ENCODE peak calls at places on chromosomes 11 and 22, in ten cellular contexts. P, Q, J, S, R, K, Y, H, M and L are unnamed samples.

GRCh38 chr11:78395597-78395996 is 22.0 kb downstream of the GAB2 start:
- DNase-seq in P (no peak), Q (no peak), J (no peak), S (no peak), R (no peak), K (no peak), Y (no peak), H (no peak), M (no peak), L (no peak)

GRCh38 chr11:126282361-126282741 is 542 bp upstream of the TIRAP start:
- DNase-seq in P (peak), Q (peak), J (peak), S (peak), R (peak), K (peak), Y (no peak), H (no peak), M (peak), L (no peak)

GRCh38 chr11:110279881-110280280 is 16.5 kb downstream of the RDX start:
- DNase-seq in P (no peak), Q (no peak), J (no peak), S (no peak), R (no peak), K (no peak), Y (no peak), H (no peak), M (no peak), L (no peak)

GRCh38 chr11:35491231-35491871 is 34.1 kb downstream of the PAMR1 start:
- DNase-seq in P (no peak), Q (no peak), J (no peak), S (no peak), R (no peak), K (peak), Y (peak), H (no peak), M (no peak), L (peak)

GRCh38 chr11:61910473-61911123 is 6.8 kb downstream of the RAB3IL1 start:
- DNase-seq in P (no peak), Q (peak), J (no peak), S (no peak), R (peak), K (no peak), Y (no peak), H (peak), M (peak), L (no peak)

GRCh38 chr11:94787798-94788197 is 19.6 kb downstream of the AMOTL1 start:
- DNase-seq in P (no peak), Q (no peak), J (no peak), S (no peak), R (no peak), K (no peak), Y (no peak), H (no peak), M (peak), L (no peak)

GRCh38 chr11:70668204-70669202 is 270.2 kb downstream of the CTTN start:
- DNase-seq in P (no peak), Q (no peak), J (no peak), S (no peak), R (no peak), K (no peak), Y (no peak), H (peak), M (no peak), L (no peak)

GRCh38 chr11:72236774-72237111 is 7.2 kb downstream of the PHOX2A start:
- DNase-seq in P (no peak), Q (no peak), J (no peak), S (no peak), R (no peak), K (no peak), Y (no peak), H (no peak), M (no peak), L (no peak)

GRCh38 chr11:31968774-31969433 is 122.0 kb upstream of the RCN1 start:
- DNase-seq in P (no peak), Q (no peak), J (no peak), S (no peak), R (no peak), K (peak), Y (peak), H (no peak), M (peak), L (peak)

GRCh38 chr11:59418151-59418550 is 8.1 kb downstream of the OR5A2 start:
- DNase-seq in P (no peak), Q (no peak), J (no peak), S (no peak), R (no peak), K (no peak), Y (no peak), H (no peak), M (no peak), L (no peak)

GRCh38 chr11:2398664-2399355 is 1.7 kb upstream of the TSSC4 start:
- DNase-seq in P (no peak), Q (no peak), J (no peak), S (no peak), R (no peak), K (no peak), Y (no peak), H (no peak), M (no peak), L (no peak)

GRCh38 chr22:31491218-31491962 is 1.7 kb upstream of the EIF4ENIF1 start:
- DNase-seq in P (no peak), Q (no peak), J (no peak), S (no peak), R (no peak), K (no peak), Y (no peak), H (no peak), M (no peak), L (no peak)

GRCh38 chr11:126920833-126921232 is 79.7 kb downstream of the KIRREL3 start:
- DNase-seq in P (no peak), Q (no peak), J (no peak), S (no peak), R (no peak), K (no peak), Y (no peak), H (no peak), M (no peak), L (no peak)

GRCh38 chr22:30923168-30923900 is 45.2 kb downstream of the MORC2 start:
- DNase-seq in P (no peak), Q (no peak), J (no peak), S (no peak), R (no peak), K (no peak), Y (no peak), H (no peak), M (no peak), L (no peak)

GRCh38 chr11:26753738-26754504 is 32.1 kb upstream of the SLC5A12 start:
- DNase-seq in P (peak), Q (no peak), J (peak), S (peak), R (no peak), K (peak), Y (peak), H (no peak), M (peak), L (peak)

GRCh38 chr11:14021738-14022137 is 59.2 kb downstream of the SPON1 start:
- DNase-seq in P (no peak), Q (no peak), J (no peak), S (no peak), R (no peak), K (no peak), Y (no peak), H (no peak), M (no peak), L (no peak)

GRCh38 chr11:134063991-134064747 is 4.7 kb upstream of the JAM3 start:
- DNase-seq in P (no peak), Q (no peak), J (no peak), S (no peak), R (no peak), K (no peak), Y (no peak), H (no peak), M (no peak), L (no peak)

GRCh38 chr11:77113382-77114088 is 10.9 kb downstream of the OMP start:
- DNase-seq in P (peak), Q (no peak), J (peak), S (no peak), R (no peak), K (peak), Y (no peak), H (no peak), M (no peak), L (no peak)

GRCh38 chr11:35986958-35987357 is 43.1 kb downstream of the LDLRAD3 start:
- DNase-seq in P (no peak), Q (no peak), J (no peak), S (no peak), R (no peak), K (peak), Y (no peak), H (no peak), M (no peak), L (no peak)

GRCh38 chr11:33135216-33135615 is 26.1 kb downstream of the CSTF3 start:
- DNase-seq in P (no peak), Q (no peak), J (peak), S (no peak), R (no peak), K (peak), Y (peak), H (no peak), M (no peak), L (peak)

GRCh38 chr11:109960831-109961230 is 132.4 kb upstream of the ZC3H12C start:
- DNase-seq in P (no peak), Q (no peak), J (no peak), S (no peak), R (no peak), K (peak), Y (peak), H (no peak), M (peak), L (peak)

DNA sequence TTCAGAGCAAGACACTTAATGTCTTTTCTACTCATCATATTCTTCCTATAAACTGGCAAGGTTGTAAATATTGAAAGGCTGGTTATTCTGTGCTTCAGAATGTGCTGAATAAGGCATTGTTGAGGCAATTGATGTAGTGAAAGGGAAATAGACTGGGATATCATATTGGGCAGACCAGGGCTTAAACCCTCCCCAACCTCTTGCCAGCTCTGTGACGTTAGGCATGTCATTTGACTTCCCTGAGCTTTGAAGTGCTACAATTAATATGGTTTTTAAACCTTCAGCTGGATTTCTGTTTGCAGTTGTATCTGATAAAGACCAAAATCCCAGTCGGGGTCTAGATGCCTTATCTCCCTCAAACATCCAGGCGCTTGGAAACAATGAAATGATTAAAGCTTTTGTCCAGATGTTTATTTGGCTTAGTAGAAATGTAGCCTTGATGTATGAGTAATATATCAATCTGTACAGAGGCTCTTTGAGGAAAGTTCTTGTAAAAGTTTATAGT is 208.1 kb downstream of the DBX1 start:
- DNase-seq in P (no peak), Q (no peak), J (no peak), S (no peak), R (no peak), K (no peak), Y (no peak), H (no peak), M (no peak), L (no peak)
- H3K4me3 ChIP-seq in P (no peak), Q (no peak), J (no peak), S (no peak), R (no peak), K (no peak), Y (no peak), H (no peak), M (no peak), L (no peak)

GRCh38 chr11:80155412-80156017 is 714.7 kb upstream of the TENM4 start:
- DNase-seq in P (no peak), Q (no peak), J (peak), S (no peak), R (no peak), K (peak), Y (no peak), H (no peak), M (no peak), L (no peak)
- TF ChIP-seq CTCF in P (peak), Q (peak), J (peak), S (peak), R (peak), K (peak), Y (peak), H (peak), M (peak), L (peak)

GRCh38 chr22:20021196-20022181 is 579 bp downstream of the TANGO2 start:
- DNase-seq in P (peak), Q (no peak), J (peak), S (peak), R (peak), K (peak), Y (peak), H (peak), M (peak), L (peak)

GRCh38 chr22:20024225-20025087 is 3.5 kb downstream of the TANGO2 start:
- DNase-seq in P (no peak), Q (peak), J (no peak), S (peak), R (no peak), K (no peak), Y (no peak), H (no peak), M (no peak), L (no peak)

GRCh38 chr22:20023214-20023613 is 2.3 kb downstream of the TANGO2 start:
- DNase-seq in P (no peak), Q (no peak), J (no peak), S (no peak), R (no peak), K (no peak), Y (no peak), H (no peak), M (no peak), L (no peak)

GRCh38 chr22:20020533-20021195 is at the start of gene TANGO2:
- DNase-seq in P (peak), Q (peak), J (peak), S (peak), R (peak), K (peak), Y (peak), H (peak), M (peak), L (peak)

DNA sequence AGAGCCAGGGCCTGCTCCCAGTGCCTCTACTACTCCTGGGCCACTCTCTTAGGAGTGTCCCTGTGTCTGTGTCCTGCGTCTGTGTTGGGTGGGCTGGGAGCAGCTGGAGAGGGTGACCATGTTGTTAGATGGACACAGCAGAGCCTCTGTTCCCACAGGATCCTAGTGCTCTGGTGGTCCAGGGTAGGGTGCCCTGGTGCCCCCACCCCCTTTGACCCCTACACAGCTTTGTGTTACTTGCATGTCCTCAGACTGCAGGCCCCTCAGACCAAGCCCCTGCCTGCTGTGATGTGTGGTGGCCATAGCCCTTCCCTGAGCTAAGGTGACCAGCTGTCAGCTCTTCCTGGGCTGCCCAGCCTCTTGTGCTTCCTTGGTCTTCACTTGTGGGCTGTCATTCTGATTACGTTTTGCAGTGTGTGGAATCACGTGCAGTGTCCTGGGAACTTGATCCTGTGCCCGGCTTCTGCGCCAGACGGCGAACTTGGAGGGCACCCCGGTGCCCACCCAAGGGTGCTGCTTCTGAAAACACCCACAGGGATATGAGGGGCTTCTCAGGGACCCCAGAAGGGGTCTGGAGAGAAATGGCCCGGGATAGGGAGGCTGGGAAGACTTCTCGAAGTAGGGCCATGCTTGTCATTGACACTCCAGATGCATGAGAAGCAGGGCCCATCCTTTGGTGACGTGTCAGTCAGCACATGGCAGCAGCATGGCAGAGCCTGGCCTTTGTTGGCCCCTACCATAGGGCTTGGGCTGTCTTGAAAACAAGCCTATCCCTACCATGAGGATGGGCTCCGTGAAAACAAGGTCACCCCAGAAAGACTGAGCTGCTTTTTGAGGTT is 1.5 kb downstream of the TANGO2 start:
- DNase-seq in P (no peak), Q (no peak), J (no peak), S (no peak), R (no peak), K (no peak), Y (no peak), H (no peak), M (no peak), L (no peak)
- H3K4me3 ChIP-seq in P (peak), Q (peak), J (no peak), S (peak), R (peak), K (peak), Y (peak), H (peak), M (no peak), L (peak)

GRCh38 chr11:46306296-46306853 is 28.9 kb downstream of the CREB3L1 start:
- DNase-seq in P (no peak), Q (no peak), J (no peak), S (no peak), R (no peak), K (peak), Y (no peak), H (no peak), M (no peak), L (no peak)

GRCh38 chr11:46304605-46305004 is 27.1 kb downstream of the CREB3L1 start:
- DNase-seq in P (no peak), Q (no peak), J (no peak), S (no peak), R (no peak), K (no peak), Y (no peak), H (no peak), M (no peak), L (no peak)

GRCh38 chr11:46302866-46303265 is 25.4 kb downstream of the CREB3L1 start:
- DNase-seq in P (no peak), Q (no peak), J (no peak), S (no peak), R (no peak), K (no peak), Y (no peak), H (no peak), M (no peak), L (no peak)

GRCh38 chr11:46307369-46307768 is 29.9 kb downstream of the CREB3L1 start:
- DNase-seq in P (no peak), Q (no peak), J (no peak), S (no peak), R (no peak), K (no peak), Y (no peak), H (no peak), M (no peak), L (no peak)

DNA sequence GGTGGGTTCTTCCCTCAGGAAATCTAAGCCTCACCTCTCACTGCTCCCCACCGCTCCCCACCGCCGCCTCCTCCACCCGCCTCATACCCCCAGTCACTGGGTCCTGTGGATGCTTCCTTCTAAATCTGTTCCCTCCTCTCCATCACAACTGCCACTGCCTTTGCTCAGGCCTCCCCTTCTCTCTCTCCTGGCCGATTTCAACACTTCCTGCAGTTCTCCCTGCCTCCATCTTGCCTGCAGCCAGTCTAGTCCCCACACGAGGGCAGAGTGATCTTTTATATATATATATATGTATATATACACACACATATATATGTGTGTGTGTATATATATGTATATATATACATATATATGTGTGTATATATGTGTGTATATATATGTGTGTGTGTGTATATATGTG is 27.8 kb downstream of the CREB3L1 start:
- DNase-seq in P (no peak), Q (no peak), J (no peak), S (no peak), R (no peak), K (peak), Y (no peak), H (no peak), M (no peak), L (no peak)
- TF ChIP-seq CTCF in P (no peak), Q (no peak), J (peak), S (no peak), R (peak), K (peak), Y (no peak), H (no peak), M (no peak), L (peak)